ENCODE peak calls at places on chromosomes 6 and 20, in five cellular contexts. B is HEK293T, P is GM12878, S is H1, W is NT2/D1. A is an unnamed sample.

GRCh38 chr6:125665415-125665814 is 84.0 kb upstream of the HEY2 start:
- DNase-seq in B (no peak), P (no peak), S (no peak), W (no peak), A (no peak)

GRCh38 chr6:106422551-106422950 is 62.0 kb downstream of the CRYBG1 start:
- DNase-seq in B (no peak), P (no peak), S (no peak), W (no peak), A (no peak)

GRCh38 chr6:148225871-148226270 is 116.8 kb upstream of the SASH1 start:
- DNase-seq in B (no peak), P (no peak), S (no peak), W (no peak), A (no peak)

GRCh38 chr6:119077643-119078448 is 618 bp downstream of the FAM184A start:
- DNase-seq in B (peak), P (no peak), S (peak), W (no peak), A (peak)

GRCh38 chr6:88167625-88167937 is 1.4 kb upstream of the CNR1 start:
- DNase-seq in B (no peak), P (no peak), S (no peak), W (no peak), A (no peak)

GRCh38 chr6:98894810-98895209 is 52.9 kb downstream of the FBXL4 start:
- DNase-seq in B (no peak), P (no peak), S (no peak), W (no peak), A (no peak)

GRCh38 chr20:15100506-15101160 is 763.2 kb upstream of the FLRT3 start:
- DNase-seq in B (no peak), P (no peak), S (no peak), W (no peak), A (no peak)

GRCh38 chr6:116035616-116036015 is 25.1 kb downstream of the FRK start:
- DNase-seq in B (no peak), P (no peak), S (no peak), W (no peak), A (no peak)

GRCh38 chr20:59751075-59751711 is 146.9 kb downstream of the PHACTR3 start:
- DNase-seq in B (peak), P (peak), S (peak), W (peak), A (peak)

GRCh38 chr6:6842301-6842700 is 253.8 kb downstream of the LY86 start:
- DNase-seq in B (no peak), P (no peak), S (no peak), W (no peak), A (no peak)

DNA sequence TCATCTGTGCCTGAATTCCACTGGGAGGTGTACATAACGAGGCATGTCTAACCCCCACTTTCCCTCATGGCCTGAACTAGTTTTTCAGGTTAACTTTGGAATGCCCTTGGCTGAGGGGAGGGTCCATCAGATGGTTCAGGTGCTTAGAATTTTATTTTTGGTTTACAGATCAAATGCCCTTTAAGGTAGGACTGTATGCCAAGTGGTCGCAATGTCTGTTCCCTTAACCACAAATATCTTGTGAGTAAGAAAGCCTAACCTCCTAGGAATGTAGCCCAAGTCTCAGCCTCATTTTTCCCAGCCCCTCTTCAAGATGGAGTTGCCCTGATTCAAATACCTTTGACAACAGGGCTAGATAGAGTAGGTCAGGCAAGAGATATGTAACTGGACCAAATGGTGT is 78.4 kb downstream of the RNASET2 start:
- DNase-seq in B (no peak), P (no peak), S (no peak), W (no peak), A (no peak)
- TF ChIP-seq SUZ12 in B (no peak), P (no peak), S (no peak), W (no peak), A (no peak)

GRCh38 chr20:63944078-63944941 is 11.9 kb downstream of the UCKL1 start:
- DNase-seq in B (no peak), P (no peak), S (no peak), W (no peak), A (no peak)

GRCh38 chr20:63945031-63945658 is 11.1 kb downstream of the UCKL1 start:
- DNase-seq in B (no peak), P (no peak), S (no peak), W (no peak), A (no peak)

GRCh38 chr20:63945921-63946920 is 10.0 kb downstream of the UCKL1 start:
- DNase-seq in B (no peak), P (no peak), S (no peak), W (no peak), A (no peak)

GRCh38 chr20:63947638-63948456 is 8.4 kb downstream of the UCKL1 start:
- DNase-seq in B (no peak), P (no peak), S (no peak), W (no peak), A (no peak)

DNA sequence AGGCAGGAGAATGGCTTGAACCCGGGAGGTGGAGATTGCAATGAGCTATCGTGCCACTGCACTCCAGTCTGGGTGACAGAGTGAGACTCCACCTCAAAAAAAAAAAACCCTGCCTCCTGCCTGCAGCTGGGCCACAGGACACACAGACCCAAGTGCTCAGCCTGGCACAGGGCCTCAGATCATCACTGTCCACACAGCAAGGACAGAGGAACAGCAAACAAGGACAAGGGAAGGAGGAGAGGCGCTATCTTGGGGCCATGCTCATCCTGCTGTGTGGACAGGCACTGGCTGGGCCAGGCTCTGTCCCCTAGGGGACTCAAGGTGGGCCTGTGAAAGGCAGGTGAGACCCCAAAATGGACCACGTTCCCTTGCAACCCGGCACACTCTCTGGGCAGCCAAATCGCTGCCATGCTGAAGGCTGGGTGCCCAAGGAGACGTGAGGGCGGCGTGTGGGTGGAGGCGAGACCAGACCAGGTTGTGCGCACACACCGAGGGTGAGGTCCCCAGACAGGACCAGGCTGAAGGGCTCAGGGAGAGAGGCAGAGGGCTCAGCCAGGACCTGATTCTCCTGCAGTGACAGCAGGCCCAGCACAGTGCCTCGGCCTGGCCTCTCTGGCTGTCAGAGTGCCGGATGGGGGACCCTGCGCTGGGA is 9.1 kb downstream of the UCKL1 start:
- DNase-seq in B (no peak), P (no peak), S (no peak), W (no peak), A (no peak)
- TF ChIP-seq SUZ12 in B (no peak), P (no peak), S (no peak), W (no peak), A (no peak)

GRCh38 chr6:145427232-145427631 is 308.1 kb downstream of the EPM2A start:
- DNase-seq in B (no peak), P (no peak), S (no peak), W (no peak), A (no peak)

GRCh38 chr6:145428656-145429173 is 306.6 kb downstream of the EPM2A start:
- DNase-seq in B (no peak), P (no peak), S (no peak), W (no peak), A (no peak)

GRCh38 chr6:145423936-145424335 is 311.4 kb downstream of the EPM2A start:
- DNase-seq in B (no peak), P (no peak), S (no peak), W (no peak), A (no peak)
- TF ChIP-seq SUZ12 in B (no peak), P (no peak), S (no peak), W (no peak), A (no peak)

GRCh38 chr6:163532526-163533078 is 118.1 kb downstream of the QKI start:
- DNase-seq in B (no peak), P (no peak), S (no peak), W (no peak), A (no peak)
- TF ChIP-seq SUZ12 in B (no peak), P (no peak), S (no peak), W (no peak), A (no peak)

GRCh38 chr20:62068997-62069396 is 3.3 kb upstream of the TAF4 start:
- DNase-seq in B (no peak), P (no peak), S (no peak), W (no peak), A (no peak)

GRCh38 chr20:62066983-62067433 is 1.3 kb upstream of the TAF4 start:
- DNase-seq in B (no peak), P (peak), S (no peak), W (no peak), A (peak)

GRCh38 chr20:62066339-62066982 is 780 bp upstream of the TAF4 start:
- DNase-seq in B (peak), P (no peak), S (peak), W (no peak), A (peak)

GRCh38 chr20:62067547-62068260 is 2.0 kb upstream of the TAF4 start:
- DNase-seq in B (no peak), P (no peak), S (no peak), W (no peak), A (no peak)

DNA sequence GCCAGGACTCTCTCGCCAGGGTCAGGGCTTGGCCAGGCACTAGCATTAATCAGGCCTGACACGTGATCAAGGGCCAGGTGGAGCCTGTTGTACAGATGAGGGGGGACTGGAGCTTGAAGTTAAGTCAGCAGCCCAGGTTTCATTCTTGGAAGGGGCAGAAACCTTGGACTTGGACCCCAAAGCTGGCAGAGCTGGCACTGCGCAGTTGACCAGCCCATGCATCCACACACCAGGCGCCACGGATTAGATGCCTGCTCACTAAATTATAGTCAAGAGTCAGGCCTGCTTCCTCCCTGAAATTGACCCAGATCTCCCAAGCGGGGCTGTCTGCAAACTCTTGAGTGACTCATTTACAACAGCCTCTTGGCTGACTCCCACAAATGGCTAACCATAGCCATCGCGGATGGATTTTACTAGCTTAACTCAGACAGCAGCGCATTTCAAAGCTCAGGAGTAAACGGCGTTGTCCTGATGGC is 4.1 kb upstream of the TAF4 start:
- DNase-seq in B (no peak), P (no peak), S (no peak), W (no peak), A (no peak)
- TF ChIP-seq SUZ12 in B (no peak), P (no peak), S (no peak), W (no peak), A (no peak)

GRCh38 chr6:169801396-169802160 is 50.2 kb downstream of the ERMARD start:
- DNase-seq in B (no peak), P (no peak), S (no peak), W (no peak), A (no peak)

GRCh38 chr6:169798764-169799473 is 47.5 kb downstream of the ERMARD start:
- DNase-seq in B (no peak), P (no peak), S (no peak), W (no peak), A (no peak)

GRCh38 chr6:169800116-169800667 is 48.8 kb downstream of the ERMARD start:
- DNase-seq in B (no peak), P (no peak), S (no peak), W (no peak), A (peak)

GRCh38 chr6:169799474-169799926 is 48.1 kb downstream of the ERMARD start:
- DNase-seq in B (no peak), P (no peak), S (no peak), W (no peak), A (peak)

DNA sequence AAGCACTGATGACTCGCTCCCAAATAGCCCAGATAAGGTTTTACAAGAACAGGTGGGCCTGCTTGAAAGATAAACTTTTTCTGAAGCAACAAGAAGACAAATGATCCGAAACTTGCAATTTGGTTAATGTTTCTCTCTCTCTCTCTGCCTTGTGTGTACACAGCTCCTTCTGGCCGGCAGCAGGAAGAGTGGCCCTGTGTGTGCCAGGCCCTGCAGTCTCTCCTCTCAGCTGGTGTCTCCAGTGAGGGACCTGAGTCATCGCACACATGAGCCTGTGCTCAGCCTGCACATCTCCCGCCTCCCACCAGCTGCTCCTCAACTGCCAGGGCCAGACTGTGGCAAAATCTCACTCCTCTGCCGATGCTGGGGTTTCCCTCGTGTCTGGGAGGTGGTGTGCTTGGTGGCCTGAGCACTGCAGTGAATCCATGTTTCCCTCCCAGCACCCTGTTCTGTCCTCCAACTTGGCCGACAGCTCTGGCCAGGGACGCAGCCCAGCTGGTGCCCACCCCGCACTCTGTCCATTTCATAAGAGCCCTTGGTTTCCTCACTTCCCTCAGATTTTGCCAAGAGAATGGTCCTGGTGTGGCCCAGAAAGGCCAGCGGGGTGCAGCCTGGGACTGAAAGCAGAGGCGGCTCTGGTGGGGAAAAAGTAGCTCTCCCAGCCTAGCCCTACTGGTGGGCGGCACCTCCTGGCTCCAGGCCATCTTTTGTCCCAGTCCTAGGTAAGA is 49.4 kb downstream of the ERMARD start:
- DNase-seq in B (no peak), P (no peak), S (no peak), W (no peak), A (peak)
- TF ChIP-seq SUZ12 in B (no peak), P (no peak), S (no peak), W (no peak), A (no peak)

GRCh38 chr20:23151008-23151703 is 65.0 kb upstream of the CD93 start:
- DNase-seq in B (no peak), P (no peak), S (no peak), W (no peak), A (no peak)

GRCh38 chr20:23153696-23154341 is 67.7 kb upstream of the CD93 start:
- DNase-seq in B (no peak), P (no peak), S (no peak), W (no peak), A (no peak)

GRCh38 chr20:23152902-23153301 is 66.8 kb upstream of the CD93 start:
- DNase-seq in B (no peak), P (no peak), S (no peak), W (no peak), A (no peak)

GRCh38 chr20:23151885-23152284 is 65.8 kb upstream of the CD93 start:
- DNase-seq in B (no peak), P (no peak), S (no peak), W (no peak), A (no peak)

DNA sequence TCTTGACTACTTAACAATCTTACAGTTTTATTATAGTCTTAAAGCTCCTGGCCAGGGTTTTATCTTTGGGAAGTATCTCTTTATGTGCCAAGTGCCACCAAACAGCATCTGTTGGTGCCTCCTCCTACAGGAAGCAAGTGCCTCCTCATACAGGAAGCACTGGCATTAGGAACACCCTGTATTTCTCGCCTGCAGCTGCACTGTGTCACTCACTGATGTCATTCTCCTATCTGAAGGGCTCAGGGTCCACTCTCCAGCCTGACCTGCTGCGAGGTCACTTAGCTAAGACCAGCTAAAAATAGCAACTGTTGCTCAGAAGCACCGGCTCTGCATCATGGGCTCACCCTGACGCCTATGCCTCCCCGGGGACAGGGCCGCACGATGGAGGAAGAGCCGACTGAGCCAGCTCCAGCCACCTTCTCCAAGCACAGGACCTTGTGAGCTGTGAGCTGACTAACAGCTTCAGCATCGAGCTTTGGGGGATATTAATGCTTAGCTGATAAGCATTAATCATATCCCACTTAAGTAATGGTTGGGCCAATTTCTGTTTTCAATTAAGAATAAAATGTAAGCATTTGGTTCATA is 66.3 kb upstream of the CD93 start:
- DNase-seq in B (peak), P (no peak), S (no peak), W (no peak), A (peak)
- TF ChIP-seq SUZ12 in B (no peak), P (no peak), S (no peak), W (no peak), A (no peak)

GRCh38 chr6:159467473-159468041 is 225.5 kb downstream of the SOD2 start:
- DNase-seq in B (no peak), P (peak), S (no peak), W (no peak), A (no peak)
- TF ChIP-seq SUZ12 in B (no peak), P (no peak), S (no peak), W (no peak), A (no peak)

GRCh38 chr20:6030453-6031080 is 23.3 kb downstream of the LRRN4 start:
- DNase-seq in B (no peak), P (no peak), S (no peak), W (no peak), A (no peak)

GRCh38 chr20:6037082-6037481 is 16.8 kb downstream of the LRRN4 start:
- DNase-seq in B (no peak), P (no peak), S (no peak), W (no peak), A (no peak)

GRCh38 chr20:6038256-6038655 is 15.6 kb downstream of the LRRN4 start:
- DNase-seq in B (no peak), P (no peak), S (no peak), W (no peak), A (no peak)

GRCh38 chr20:6036213-6036612 is 17.6 kb downstream of the LRRN4 start:
- DNase-seq in B (no peak), P (no peak), S (no peak), W (no peak), A (no peak)

GRCh38 chr20:6034134-6034969 is 19.5 kb downstream of the LRRN4 start:
- DNase-seq in B (no peak), P (no peak), S (no peak), W (no peak), A (no peak)
- TF ChIP-seq SUZ12 in B (no peak), P (no peak), S (no peak), W (no peak), A (no peak)

GRCh38 chr6:167982063-167982462 is 15.4 kb upstream of the KIF25 start:
- DNase-seq in B (no peak), P (no peak), S (no peak), W (no peak), A (no peak)
- TF ChIP-seq SUZ12 in B (no peak), P (no peak), S (no peak), W (no peak), A (no peak)